ENCODE peak calls at places on chromosomes 1 and 21, in five cellular contexts. One of them, this sample, is unnamed.

GRCh38 chr1:67812225-67812624 is 21.0 kb downstream of the GNG12 start:
- DNase-seq in right cardiac atrium: no peak
- DNase-seq in breast epithelium: no peak
- DNase-seq in A549: no peak
- DNase-seq in aorta: no peak
- DNase-seq in this sample: no peak

GRCh38 chr1:27342778-27343638 is 1.2 kb downstream of the SYTL1 start:
- DNase-seq in aorta: no peak
- DNase-seq in breast epithelium: peak
- DNase-seq in A549: no peak
- DNase-seq in right cardiac atrium: peak
- DNase-seq in this sample: peak

GRCh38 chr1:90964444-90965035 is 57.3 kb downstream of the ZNF644 start:
- DNase-seq in aorta: no peak
- DNase-seq in breast epithelium: no peak
- DNase-seq in A549: no peak
- DNase-seq in right cardiac atrium: no peak
- DNase-seq in this sample: no peak

GRCh38 chr1:110770832-110771231 is 96.1 kb upstream of the KCNA3 start:
- DNase-seq in breast epithelium: no peak
- DNase-seq in aorta: no peak
- DNase-seq in A549: no peak
- DNase-seq in right cardiac atrium: no peak
- DNase-seq in this sample: no peak

GRCh38 chr1:214516434-214517326 is 34.7 kb downstream of the PTPN14 start:
- DNase-seq in aorta: no peak
- DNase-seq in breast epithelium: no peak
- DNase-seq in A549: no peak
- DNase-seq in right cardiac atrium: no peak
- DNase-seq in this sample: no peak

GRCh38 chr1:66931548-66932124 is 6.8 kb downstream of the MIER1 start:
- DNase-seq in breast epithelium: no peak
- DNase-seq in aorta: no peak
- DNase-seq in A549: no peak
- DNase-seq in right cardiac atrium: no peak
- DNase-seq in this sample: no peak

GRCh38 chr1:19563336-19564097 is 78.2 kb upstream of the CAPZB start:
- DNase-seq in breast epithelium: no peak
- DNase-seq in A549: no peak
- DNase-seq in right cardiac atrium: peak
- DNase-seq in aorta: peak
- DNase-seq in this sample: no peak

GRCh38 chr1:29121516-29121937 is 2.2 kb downstream of the TMEM200B start:
- DNase-seq in aorta: no peak
- DNase-seq in A549: no peak
- DNase-seq in breast epithelium: no peak
- DNase-seq in right cardiac atrium: peak
- DNase-seq in this sample: no peak

GRCh38 chr1:239884776-239885175 is 206.9 kb upstream of the FMN2 start:
- DNase-seq in breast epithelium: no peak
- DNase-seq in A549: no peak
- DNase-seq in aorta: no peak
- DNase-seq in right cardiac atrium: no peak
- DNase-seq in this sample: no peak

GRCh38 chr21:45546636-45547203 is 4.5 kb upstream of the SLC19A1 start:
- DNase-seq in right cardiac atrium: peak
- DNase-seq in aorta: peak
- DNase-seq in breast epithelium: peak
- DNase-seq in A549: no peak
- DNase-seq in this sample: peak

GRCh38 chr21:27202301-27202700 is 235.4 kb upstream of the ADAMTS5 start:
- DNase-seq in A549: no peak
- DNase-seq in right cardiac atrium: no peak
- DNase-seq in aorta: no peak
- DNase-seq in breast epithelium: no peak
- DNase-seq in this sample: no peak

GRCh38 chr1:65830306-65830705 is 37.6 kb downstream of the PDE4B start:
- DNase-seq in A549: no peak
- DNase-seq in breast epithelium: no peak
- DNase-seq in aorta: no peak
- DNase-seq in right cardiac atrium: no peak
- DNase-seq in this sample: no peak

GRCh38 chr1:147723691-147724323 is 36.6 kb downstream of the GJA5 start:
- DNase-seq in right cardiac atrium: peak
- DNase-seq in aorta: peak
- DNase-seq in breast epithelium: no peak
- DNase-seq in A549: peak
- DNase-seq in this sample: no peak

GRCh38 chr1:178122283-178122682 is 28.4 kb downstream of the RASAL2 start:
- DNase-seq in right cardiac atrium: no peak
- DNase-seq in breast epithelium: no peak
- DNase-seq in aorta: no peak
- DNase-seq in A549: no peak
- DNase-seq in this sample: no peak

GRCh38 chr1:36771222-36771621 is 263.1 kb downstream of the GRIK3 start:
- DNase-seq in A549: no peak
- DNase-seq in right cardiac atrium: no peak
- DNase-seq in aorta: no peak
- DNase-seq in breast epithelium: no peak
- DNase-seq in this sample: peak

GRCh38 chr1:41462680-41463004 is 21.8 kb downstream of the EDN2 start:
- DNase-seq in A549: no peak
- DNase-seq in aorta: no peak
- DNase-seq in right cardiac atrium: no peak
- DNase-seq in breast epithelium: no peak
- DNase-seq in this sample: no peak

GRCh38 chr1:159854693-159855192 is 7.7 kb downstream of the VSIG8 start:
- DNase-seq in A549: peak
- DNase-seq in aorta: peak
- DNase-seq in right cardiac atrium: peak
- DNase-seq in breast epithelium: peak
- DNase-seq in this sample: peak

GRCh38 chr1:182671779-182672486 is 12.5 kb downstream of the RGS8 start:
- DNase-seq in breast epithelium: no peak
- DNase-seq in right cardiac atrium: no peak
- DNase-seq in aorta: no peak
- DNase-seq in A549: no peak
- DNase-seq in this sample: no peak

GRCh38 chr1:167103236-167103894 is 9.5 kb downstream of the STYXL2 start:
- DNase-seq in A549: no peak
- DNase-seq in breast epithelium: no peak
- DNase-seq in right cardiac atrium: no peak
- DNase-seq in aorta: no peak
- DNase-seq in this sample: no peak

GRCh38 chr1:196607940-196608339 is 300 bp downstream of the KCNT2 start:
- DNase-seq in breast epithelium: no peak
- DNase-seq in A549: no peak
- DNase-seq in aorta: no peak
- DNase-seq in right cardiac atrium: peak
- DNase-seq in this sample: no peak

GRCh38 chr1:24756395-24756794 is 11.1 kb downstream of the CLIC4 start:
- DNase-seq in A549: no peak
- DNase-seq in aorta: no peak
- DNase-seq in breast epithelium: no peak
- DNase-seq in right cardiac atrium: no peak
- DNase-seq in this sample: no peak

GRCh38 chr1:197041486-197042353 is 25.3 kb downstream of the F13B start:
- DNase-seq in breast epithelium: no peak
- DNase-seq in right cardiac atrium: no peak
- DNase-seq in A549: no peak
- DNase-seq in aorta: no peak
- DNase-seq in this sample: no peak

GRCh38 chr1:77354996-77355395 is 73.2 kb downstream of the AK5 start:
- DNase-seq in breast epithelium: no peak
- DNase-seq in A549: no peak
- DNase-seq in aorta: no peak
- DNase-seq in right cardiac atrium: no peak
- DNase-seq in this sample: no peak

GRCh38 chr1:93993731-93994130 is 84.5 kb upstream of the GCLM start:
- DNase-seq in right cardiac atrium: no peak
- DNase-seq in aorta: no peak
- DNase-seq in breast epithelium: no peak
- DNase-seq in A549: no peak
- DNase-seq in this sample: no peak

GRCh38 chr1:147225193-147225730 is at the start of gene FMO5:
- DNase-seq in A549: peak
- DNase-seq in aorta: peak
- DNase-seq in breast epithelium: peak
- DNase-seq in right cardiac atrium: peak
- DNase-seq in this sample: peak

GRCh38 chr1:46544561-46545240 is 6.7 kb downstream of the KNCN start:
- DNase-seq in aorta: no peak
- DNase-seq in breast epithelium: no peak
- DNase-seq in A549: no peak
- DNase-seq in right cardiac atrium: no peak
- DNase-seq in this sample: peak

GRCh38 chr1:160942926-160943325 is 11.7 kb downstream of the ITLN2 start:
- DNase-seq in breast epithelium: no peak
- DNase-seq in right cardiac atrium: no peak
- DNase-seq in A549: no peak
- DNase-seq in aorta: no peak
- DNase-seq in this sample: no peak

GRCh38 chr1:154176341-154176740 is 15.6 kb downstream of the TPM3 start:
- DNase-seq in A549: no peak
- DNase-seq in aorta: no peak
- DNase-seq in breast epithelium: no peak
- DNase-seq in right cardiac atrium: no peak
- DNase-seq in this sample: no peak

GRCh38 chr1:94299627-94300552 is 62.5 kb upstream of the ARHGAP29 start:
- DNase-seq in aorta: no peak
- DNase-seq in A549: no peak
- DNase-seq in right cardiac atrium: peak
- DNase-seq in breast epithelium: no peak
- DNase-seq in this sample: no peak

GRCh38 chr1:236922190-236922589 is 82.1 kb downstream of the MT1HL1 start:
- DNase-seq in aorta: no peak
- DNase-seq in right cardiac atrium: no peak
- DNase-seq in breast epithelium: no peak
- DNase-seq in A549: no peak
- DNase-seq in this sample: no peak

GRCh38 chr1:179090923-179091322 is 9.1 kb downstream of the TOR3A start:
- DNase-seq in A549: no peak
- DNase-seq in breast epithelium: no peak
- DNase-seq in right cardiac atrium: no peak
- DNase-seq in aorta: no peak
- DNase-seq in this sample: no peak

GRCh38 chr1:83764209-83764608 is 234.7 kb downstream of the TTLL7 start:
- DNase-seq in A549: no peak
- DNase-seq in right cardiac atrium: no peak
- DNase-seq in aorta: no peak
- DNase-seq in breast epithelium: no peak
- DNase-seq in this sample: no peak

GRCh38 chr1:83763281-83764095 is 235.4 kb downstream of the TTLL7 start:
- DNase-seq in breast epithelium: no peak
- DNase-seq in A549: no peak
- DNase-seq in aorta: no peak
- DNase-seq in right cardiac atrium: no peak
- DNase-seq in this sample: no peak

GRCh38 chr1:83769072-83769471 is 229.9 kb downstream of the TTLL7 start:
- DNase-seq in aorta: no peak
- DNase-seq in right cardiac atrium: no peak
- DNase-seq in A549: no peak
- DNase-seq in breast epithelium: no peak
- DNase-seq in this sample: no peak

GRCh38 chr1:83765125-83765524 is 233.8 kb downstream of the TTLL7 start:
- DNase-seq in aorta: no peak
- DNase-seq in A549: no peak
- DNase-seq in breast epithelium: no peak
- DNase-seq in right cardiac atrium: no peak
- DNase-seq in this sample: no peak

DNA sequence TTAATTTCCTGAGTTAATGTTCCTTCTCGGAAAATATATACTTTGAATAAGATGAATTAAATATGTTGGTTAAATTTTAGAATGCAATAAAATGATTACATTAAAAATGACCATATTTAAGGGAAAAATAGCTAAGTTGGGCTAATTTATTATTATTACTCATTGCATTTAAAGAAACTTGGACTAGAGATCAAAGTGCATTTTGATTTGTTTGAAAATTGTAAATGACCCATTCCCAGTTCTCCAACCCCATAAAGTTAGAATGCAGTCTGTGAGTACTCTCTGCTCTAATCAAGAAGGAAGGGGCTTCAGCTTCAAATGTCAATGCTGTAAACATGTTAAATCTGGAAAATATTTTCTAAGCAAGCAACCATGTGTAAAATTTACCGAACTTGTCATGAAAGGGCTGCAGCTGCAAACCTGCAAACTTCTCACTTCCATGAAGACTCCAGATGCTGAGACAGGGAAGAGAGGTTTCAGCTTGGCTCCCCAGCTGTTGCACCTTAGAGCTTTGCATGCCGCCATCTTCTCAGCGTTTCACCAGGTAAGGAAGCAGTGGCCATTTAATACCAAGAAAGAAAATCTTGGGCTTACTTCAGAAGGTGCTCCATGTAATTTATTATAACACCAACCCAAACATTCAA is 232.6 kb downstream of the TTLL7 start:
- DNase-seq in breast epithelium: no peak
- DNase-seq in right cardiac atrium: no peak
- DNase-seq in aorta: no peak
- DNase-seq in A549: no peak
- DNase-seq in this sample: no peak
- H3K27ac ChIP-seq in breast epithelium: no peak
- H3K27ac ChIP-seq in right cardiac atrium: no peak
- H3K27ac ChIP-seq in aorta: no peak
- H3K27ac ChIP-seq in A549: no peak
- H3K27ac ChIP-seq in this sample: no peak

GRCh38 chr1:168348146-168348709 is 67.6 kb downstream of the TBX19 start:
- DNase-seq in aorta: no peak
- DNase-seq in breast epithelium: no peak
- DNase-seq in A549: no peak
- DNase-seq in right cardiac atrium: no peak
- DNase-seq in this sample: no peak
- H3K4me3 ChIP-seq in aorta: no peak
- H3K4me3 ChIP-seq in breast epithelium: peak
- H3K4me3 ChIP-seq in A549: peak
- H3K4me3 ChIP-seq in right cardiac atrium: peak
- H3K4me3 ChIP-seq in this sample: peak

GRCh38 chr1:38918568-38918967 is 23.1 kb downstream of the RHBDL2 start:
- DNase-seq in right cardiac atrium: no peak
- DNase-seq in aorta: no peak
- DNase-seq in A549: no peak
- DNase-seq in breast epithelium: no peak
- DNase-seq in this sample: no peak
- H3K27ac ChIP-seq in right cardiac atrium: no peak
- H3K27ac ChIP-seq in aorta: no peak
- H3K27ac ChIP-seq in A549: no peak
- H3K27ac ChIP-seq in breast epithelium: no peak
- H3K27ac ChIP-seq in this sample: no peak

DNA sequence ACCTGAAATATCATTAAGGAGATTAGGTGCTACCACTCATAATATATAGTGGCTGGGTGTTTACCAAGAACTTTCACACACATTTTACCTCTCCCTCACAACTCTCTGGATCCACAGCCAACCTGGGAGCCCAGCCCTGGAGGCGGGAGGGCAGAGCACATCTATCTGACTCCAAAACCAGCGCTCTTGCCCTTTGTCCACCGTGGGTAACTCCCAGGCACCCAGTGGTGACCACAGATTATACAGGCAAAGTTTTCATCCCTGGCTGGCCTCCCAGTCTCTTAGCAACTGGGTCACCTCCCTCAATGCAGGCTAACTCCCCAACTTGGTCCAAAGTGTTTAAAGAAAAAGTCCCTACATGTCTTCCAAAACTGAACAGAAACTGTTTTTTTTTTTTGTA is 2.4 kb downstream of the PAQR7 start:
- DNase-seq in breast epithelium: no peak
- DNase-seq in right cardiac atrium: no peak
- DNase-seq in A549: no peak
- DNase-seq in aorta: peak
- DNase-seq in this sample: peak
- H3K4me3 ChIP-seq in breast epithelium: no peak
- H3K4me3 ChIP-seq in right cardiac atrium: no peak
- H3K4me3 ChIP-seq in A549: no peak
- H3K4me3 ChIP-seq in aorta: no peak
- H3K4me3 ChIP-seq in this sample: no peak